ENCODE peak calls at places on chromosomes 6 and 20, in eight cellular contexts. N, T, B, R, A, S, G and M are unnamed samples.

GRCh38 chr6:164346631-164347030 is 932.1 kb downstream of the QKI start:
- DNase-seq in N (no peak), T (no peak), B (no peak), R (no peak), A (no peak), S (no peak), G (no peak), M (peak; percentile 9)

GRCh38 chr6:41428402-41428994 is 93.1 kb downstream of the NCR2 start:
- DNase-seq in N (peak; percentile 42), T (peak; percentile 81), B (no peak), R (peak; percentile 29), A (no peak), S (no peak), G (no peak), M (no peak)

GRCh38 chr6:132687306-132687705 is 26.5 kb downstream of the VNN1 start:
- DNase-seq in N (no peak), T (no peak), B (peak; percentile 61), R (no peak), A (no peak), S (no peak), G (peak; percentile 14), M (no peak)

GRCh38 chr6:4487538-4487937 is 288.7 kb upstream of the CDYL start:
- DNase-seq in N (no peak), T (no peak), B (no peak), R (no peak), A (no peak), S (no peak), G (peak; percentile 66), M (no peak)

GRCh38 chr6:81938991-81939773 is 186.7 kb upstream of the TENT5A start:
- DNase-seq in N (no peak), T (no peak), B (peak; percentile 47), R (no peak), A (no peak), S (no peak), G (peak; percentile 31), M (no peak)

GRCh38 chr6:156780962-156781705 is 4.0 kb downstream of the ARID1B start:
- DNase-seq in N (no peak), T (no peak), B (no peak), R (no peak), A (no peak), S (no peak), G (no peak), M (no peak)

GRCh38 chr6:31466466-31466865 is 31.5 kb upstream of the MICB start:
- DNase-seq in N (no peak), T (no peak), B (no peak), R (no peak), A (no peak), S (no peak), G (no peak), M (no peak)

GRCh38 chr20:52130406-52130805 is 61.2 kb downstream of the ZFP64 start:
- DNase-seq in N (no peak), T (no peak), B (peak; percentile 15), R (no peak), A (no peak), S (no peak), G (no peak), M (no peak)

GRCh38 chr20:52049001-52049731 is 142.4 kb downstream of the ZFP64 start:
- DNase-seq in N (no peak), T (no peak), B (peak; percentile 8), R (no peak), A (no peak), S (no peak), G (no peak), M (no peak)

GRCh38 chr6:75171151-75171550 is 34.7 kb downstream of the COL12A1 start:
- DNase-seq in N (no peak), T (no peak), B (no peak), R (no peak), A (no peak), S (no peak), G (no peak), M (no peak)

GRCh38 chr20:19001177-19001576 is 187.6 kb downstream of the SCP2D1 start:
- DNase-seq in N (no peak), T (peak; percentile 1), B (no peak), R (no peak), A (no peak), S (no peak), G (no peak), M (no peak)

GRCh38 chr6:123898669-123899068 is 95.0 kb downstream of the NKAIN2 start:
- DNase-seq in N (no peak), T (no peak), B (no peak), R (no peak), A (no peak), S (no peak), G (no peak), M (no peak)

GRCh38 chr6:109693128-109693527 is 2.0 kb downstream of the FIG4 start:
- DNase-seq in N (no peak), T (no peak), B (no peak), R (no peak), A (no peak), S (no peak), G (no peak), M (no peak)

GRCh38 chr6:30981942-30982772 is 1.4 kb upstream of the MUC21 start:
- DNase-seq in N (peak; percentile 41), T (peak; percentile 33), B (peak; percentile 58), R (no peak), A (no peak), S (no peak), G (peak; percentile 64), M (no peak)

GRCh38 chr6:35955071-35955470 is 34.2 kb upstream of the SRPK1 start:
- DNase-seq in N (no peak), T (no peak), B (peak; percentile 29), R (no peak), A (no peak), S (no peak), G (no peak), M (no peak)

GRCh38 chr20:32637311-32637710 is 36.4 kb downstream of the C20orf203 start:
- DNase-seq in N (no peak), T (no peak), B (no peak), R (no peak), A (no peak), S (no peak), G (no peak), M (no peak)

GRCh38 chr6:71460933-71461332 is 172.3 kb downstream of the OGFRL1 start:
- DNase-seq in N (no peak), T (no peak), B (no peak), R (no peak), A (no peak), S (no peak), G (no peak), M (no peak)

GRCh38 chr6:129908858-129909257 is 47.7 kb upstream of the TMEM244 start:
- DNase-seq in N (no peak), T (no peak), B (no peak), R (no peak), A (no peak), S (no peak), G (no peak), M (no peak)
- H3K4me3 ChIP-seq in N (no peak overlapping the region), T (no peak overlapping the region), B (no peak overlapping the region), R (no peak overlapping the region), A (no peak overlapping the region), S (no peak overlapping the region), G (no peak overlapping the region), M (no peak overlapping the region)

DNA sequence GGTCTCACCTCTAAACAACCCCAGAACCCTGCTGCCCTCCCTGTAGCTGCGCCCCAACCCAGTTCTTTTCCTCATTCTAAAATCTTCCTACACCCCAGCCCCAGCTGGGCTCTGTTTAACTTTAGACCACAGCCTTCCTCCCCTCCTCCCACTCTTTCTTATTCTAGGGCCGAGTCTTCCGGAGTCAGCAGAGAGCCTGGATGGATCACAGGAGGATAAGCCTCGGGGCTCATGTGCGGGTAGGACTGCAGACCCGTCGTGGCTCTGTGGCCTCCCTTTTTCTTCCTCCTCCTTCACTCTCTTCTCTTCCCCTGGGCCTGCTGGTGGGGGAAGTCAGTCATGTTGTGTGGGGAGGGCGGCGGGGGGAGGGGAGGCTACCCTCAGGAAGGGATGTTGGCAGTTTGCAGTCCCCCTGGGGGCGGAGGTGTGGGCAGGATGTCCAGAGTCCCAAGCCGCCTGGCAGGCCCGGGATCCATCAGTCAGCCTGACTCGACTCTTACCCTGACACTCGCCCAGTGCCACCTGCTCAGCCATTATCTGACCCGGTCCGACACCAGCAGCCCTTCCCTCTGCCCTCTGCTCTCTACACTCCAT is 8.1 kb downstream of the CAPN11 start:
- DNase-seq in N (no peak), T (no peak), B (no peak), R (no peak), A (no peak), S (no peak), G (no peak), M (peak; percentile 15)
- H3K27me3 ChIP-seq in N (no peaks in the 10 kb centered on the region), T (no peaks in the 10 kb centered on the region), B (peaks cover 7% of the 10 kb centered on the region), R (no peaks in the 10 kb centered on the region), A (no peaks in the 10 kb centered on the region), S (peaks cover 8% of the 10 kb centered on the region), G (peaks cover 13% of the 10 kb centered on the region), M (no peaks in the 10 kb centered on the region)

GRCh38 chr6:125836466-125836865 is 45.7 kb downstream of the NCOA7 start:
- DNase-seq in N (no peak), T (no peak), B (no peak), R (no peak), A (no peak), S (no peak), G (no peak), M (no peak)
- H3K27ac ChIP-seq in N (no peak overlapping the region), T (no peak overlapping the region), B (no peak overlapping the region), R (no peak overlapping the region), A (no peak overlapping the region), S (peak overlapping the region; percentile 72), G (no peak overlapping the region), M (no peak overlapping the region)

GRCh38 chr20:11891081-11891826 is 26.4 kb upstream of the BTBD3 start:
- DNase-seq in N (peak; percentile 69), T (peak; percentile 31), B (peak; percentile 21), R (peak; percentile 70), A (no peak), S (peak; percentile 63), G (peak; percentile 66), M (peak; percentile 69)

GRCh38 chr20:11891827-11892521 is 25.7 kb upstream of the BTBD3 start:
- DNase-seq in N (peak; percentile 90), T (peak; percentile 65), B (peak; percentile 74), R (peak; percentile 36), A (peak; percentile 61), S (peak; percentile 58), G (peak; percentile 64), M (peak; percentile 88)

GRCh38 chr20:11901127-11901526 is 16.6 kb upstream of the BTBD3 start:
- DNase-seq in N (no peak), T (no peak), B (peak; percentile 84), R (no peak), A (no peak), S (no peak), G (no peak), M (peak; percentile 52)

GRCh38 chr20:11894072-11894471 is 23.6 kb upstream of the BTBD3 start:
- DNase-seq in N (no peak), T (no peak), B (no peak), R (no peak), A (no peak), S (no peak), G (no peak), M (no peak)

DNA sequence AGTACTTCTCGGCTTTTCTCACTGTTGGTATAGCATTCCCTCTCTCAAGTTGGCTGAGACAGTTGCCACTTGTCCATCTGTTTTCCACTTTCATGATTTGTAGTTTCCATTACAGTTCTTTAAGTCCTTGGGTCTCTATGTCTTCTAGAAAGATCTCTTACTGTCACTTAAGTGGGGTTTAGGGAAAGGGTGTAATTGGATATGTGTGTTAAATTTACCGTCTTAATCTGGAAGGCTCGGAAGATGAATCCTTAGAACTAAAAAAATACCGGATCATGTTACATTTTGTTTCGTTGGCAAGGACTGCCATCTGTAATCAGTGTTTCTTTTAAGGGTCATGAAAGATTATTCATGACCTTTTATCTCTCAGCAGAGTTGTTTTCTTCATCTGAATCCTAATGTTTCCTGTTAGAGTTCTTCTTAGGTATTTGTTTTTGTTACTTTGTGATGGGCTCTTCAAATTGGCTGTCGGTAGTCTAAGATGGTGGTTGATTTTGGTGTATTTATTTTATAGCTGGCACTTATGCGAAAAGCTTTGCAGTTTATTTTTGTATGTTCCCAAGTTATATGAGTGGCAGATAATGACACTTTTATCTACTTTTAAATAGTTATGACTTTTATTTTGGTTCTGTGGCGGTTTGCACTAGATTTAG is 21.7 kb upstream of the BTBD3 start:
- DNase-seq in N (no peak), T (no peak), B (no peak), R (no peak), A (no peak), S (no peak), G (no peak), M (no peak)
- H3K4me3 ChIP-seq in N (no peak overlapping the region), T (no peak overlapping the region), B (no peak overlapping the region), R (no peak overlapping the region), A (peak overlapping the region; percentile 8), S (peak overlapping the region; percentile 24), G (no peak overlapping the region), M (peak overlapping the region; percentile 35)